ENCODE peak calls at places on chromosomes 7 and 10, in six cellular contexts. One of them, this sample, is unnamed.

GRCh38 chr7:50711271-50712175 is 71.2 kb downstream of the GRB10 start:
- DNase-seq in stomach: no peak
- DNase-seq in spleen: no peak
- DNase-seq in HepG2: no peak
- DNase-seq in prostate gland: peak; percentile 34
- DNase-seq in GM23338: no peak
- DNase-seq in this sample: no peak

GRCh38 chr7:114415054-114415997 is 711 bp downstream of the FOXP2 start:
- DNase-seq in stomach: no peak
- DNase-seq in spleen: no peak
- DNase-seq in HepG2: no peak
- DNase-seq in prostate gland: no peak
- DNase-seq in GM23338: no peak
- DNase-seq in this sample: no peak

GRCh38 chr7:142863891-142864685 is 9.2 kb downstream of the EPHB6 start:
- DNase-seq in stomach: no peak
- DNase-seq in spleen: no peak
- DNase-seq in HepG2: no peak
- DNase-seq in prostate gland: no peak
- DNase-seq in GM23338: no peak
- DNase-seq in this sample: no peak

GRCh38 chr10:124597677-124598165 is 136.1 kb downstream of the LHPP start:
- DNase-seq in stomach: no peak
- DNase-seq in spleen: peak; percentile 74
- DNase-seq in HepG2: no peak
- DNase-seq in prostate gland: no peak
- DNase-seq in GM23338: no peak
- DNase-seq in this sample: no peak

GRCh38 chr10:1540144-1540543 is 197.2 kb downstream of the ADARB2 start:
- DNase-seq in stomach: no peak
- DNase-seq in spleen: peak; percentile 23
- DNase-seq in HepG2: no peak
- DNase-seq in prostate gland: no peak
- DNase-seq in GM23338: no peak
- DNase-seq in this sample: no peak

GRCh38 chr10:3935141-3935540 is 150.1 kb upstream of the KLF6 start:
- DNase-seq in stomach: no peak
- DNase-seq in spleen: no peak
- DNase-seq in HepG2: no peak
- DNase-seq in prostate gland: peak; percentile 38
- DNase-seq in GM23338: no peak
- DNase-seq in this sample: no peak

GRCh38 chr10:123782549-123782948 is 109.1 kb downstream of the CPXM2 start:
- DNase-seq in stomach: no peak
- DNase-seq in spleen: no peak
- DNase-seq in HepG2: no peak
- DNase-seq in prostate gland: no peak
- DNase-seq in GM23338: no peak
- DNase-seq in this sample: no peak

GRCh38 chr10:7408003-7408493 is 2.8 kb downstream of the SFMBT2 start:
- DNase-seq in stomach: no peak
- DNase-seq in spleen: peak; percentile 87
- DNase-seq in HepG2: no peak
- DNase-seq in prostate gland: peak; percentile 24
- DNase-seq in GM23338: peak; percentile 63
- DNase-seq in this sample: no peak

GRCh38 chr10:48503293-48503911 is 101.5 kb downstream of the ARHGAP22 start:
- DNase-seq in stomach: peak; percentile 19
- DNase-seq in spleen: peak; percentile 53
- DNase-seq in HepG2: no peak
- DNase-seq in prostate gland: no peak
- DNase-seq in GM23338: no peak
- DNase-seq in this sample: no peak

GRCh38 chr7:122092964-122093797 is 50.9 kb downstream of the AASS start:
- DNase-seq in stomach: peak; percentile 72
- DNase-seq in spleen: no peak
- DNase-seq in HepG2: peak; percentile 64
- DNase-seq in prostate gland: peak; percentile 46
- DNase-seq in GM23338: peak; percentile 87
- DNase-seq in this sample: peak; percentile 77

GRCh38 chr10:60827791-60828488 is 49.7 kb downstream of the CDK1 start:
- DNase-seq in stomach: no peak
- DNase-seq in spleen: no peak
- DNase-seq in HepG2: peak; percentile 22
- DNase-seq in prostate gland: no peak
- DNase-seq in GM23338: peak; percentile 18
- DNase-seq in this sample: no peak

GRCh38 chr7:29987821-29988317 is 1.7 kb downstream of the SCRN1 start:
- DNase-seq in stomach: no peak
- DNase-seq in spleen: peak; percentile 58
- DNase-seq in HepG2: peak; percentile 92
- DNase-seq in prostate gland: no peak
- DNase-seq in GM23338: peak; percentile 61
- DNase-seq in this sample: no peak

GRCh38 chr7:41189866-41190265 is 513.0 kb downstream of the INHBA start:
- DNase-seq in stomach: no peak
- DNase-seq in spleen: no peak
- DNase-seq in HepG2: no peak
- DNase-seq in prostate gland: no peak
- DNase-seq in GM23338: no peak
- DNase-seq in this sample: no peak

GRCh38 chr7:16697507-16698199 is 51.7 kb downstream of the BZW2 start:
- DNase-seq in stomach: no peak
- DNase-seq in spleen: no peak
- DNase-seq in HepG2: no peak
- DNase-seq in prostate gland: no peak
- DNase-seq in GM23338: no peak
- DNase-seq in this sample: no peak

GRCh38 chr10:9951481-9952257 is 1066.0 kb upstream of the CELF2 start:
- DNase-seq in stomach: no peak
- DNase-seq in spleen: no peak
- DNase-seq in HepG2: no peak
- DNase-seq in prostate gland: no peak
- DNase-seq in GM23338: no peak
- DNase-seq in this sample: no peak

GRCh38 chr7:33965116-33965827 is 59.9 kb downstream of the BMPER start:
- DNase-seq in stomach: no peak
- DNase-seq in spleen: no peak
- DNase-seq in HepG2: no peak
- DNase-seq in prostate gland: no peak
- DNase-seq in GM23338: no peak
- DNase-seq in this sample: no peak

GRCh38 chr7:155469311-155470185 is 11.6 kb downstream of the EN2 start:
- DNase-seq in stomach: no peak
- DNase-seq in spleen: peak; percentile 22
- DNase-seq in HepG2: no peak
- DNase-seq in prostate gland: no peak
- DNase-seq in GM23338: no peak
- DNase-seq in this sample: no peak
- TF ChIP-seq POLR2AphosphoS5 in stomach: no peak
- TF ChIP-seq POLR2AphosphoS5 in spleen: no peak
- TF ChIP-seq POLR2AphosphoS5 in HepG2: no peak
- TF ChIP-seq POLR2AphosphoS5 in prostate gland: no peak
- TF ChIP-seq POLR2AphosphoS5 in GM23338: no peak
- TF ChIP-seq POLR2AphosphoS5 in this sample: no peak

DNA sequence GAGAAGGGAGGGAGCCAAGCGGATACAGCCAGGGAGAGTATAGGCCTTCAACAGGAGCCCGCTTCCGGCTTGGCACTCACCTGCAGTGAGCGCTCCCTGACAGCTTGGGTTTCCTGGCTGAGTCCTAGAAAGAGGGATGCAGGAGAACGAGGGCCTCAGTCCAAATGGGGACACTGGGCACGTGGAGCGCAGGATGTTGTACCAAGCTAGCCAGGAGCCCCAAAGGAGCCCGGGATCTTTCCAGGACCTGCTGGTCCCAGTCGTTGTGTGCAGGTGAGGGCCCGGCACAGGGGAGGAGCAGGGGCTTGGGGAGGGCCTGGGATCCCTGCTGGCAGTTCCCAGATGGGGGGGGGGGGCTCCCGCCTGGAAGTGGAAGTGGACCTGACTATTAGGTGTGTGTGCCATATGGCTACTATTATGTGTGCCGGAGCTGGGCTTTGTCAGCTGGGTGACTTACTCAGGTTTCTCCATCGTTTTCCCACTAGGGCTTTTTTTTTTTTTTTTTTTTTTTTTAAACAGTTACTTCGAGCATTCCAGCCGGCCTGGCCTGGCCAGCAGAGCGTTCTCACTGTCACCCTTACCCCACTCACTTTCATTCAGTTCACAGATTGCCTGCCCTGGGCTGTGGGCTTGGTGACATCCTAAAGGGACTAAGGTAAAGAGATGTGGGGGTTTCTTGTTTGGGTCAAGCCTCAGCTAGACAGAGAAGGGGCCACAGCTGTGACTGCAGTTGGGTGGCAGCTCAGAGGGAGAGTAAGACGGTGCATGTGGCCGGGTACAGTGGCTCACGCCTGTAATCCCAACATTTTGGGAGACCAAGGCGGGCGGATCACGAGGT is 3.8 kb downstream of the AGAP3 start:
- DNase-seq in stomach: no peak
- DNase-seq in spleen: no peak
- DNase-seq in HepG2: no peak
- DNase-seq in prostate gland: no peak
- DNase-seq in GM23338: no peak
- DNase-seq in this sample: no peak
- H3K4me3 ChIP-seq in stomach: peak overlapping the region; percentile 90
- H3K4me3 ChIP-seq in spleen: no peak overlapping the region
- H3K4me3 ChIP-seq in HepG2: no peak overlapping the region
- H3K4me3 ChIP-seq in prostate gland: no peak overlapping the region
- H3K4me3 ChIP-seq in GM23338: peak overlapping the region; percentile 88
- H3K4me3 ChIP-seq in this sample: no peak overlapping the region

DNA sequence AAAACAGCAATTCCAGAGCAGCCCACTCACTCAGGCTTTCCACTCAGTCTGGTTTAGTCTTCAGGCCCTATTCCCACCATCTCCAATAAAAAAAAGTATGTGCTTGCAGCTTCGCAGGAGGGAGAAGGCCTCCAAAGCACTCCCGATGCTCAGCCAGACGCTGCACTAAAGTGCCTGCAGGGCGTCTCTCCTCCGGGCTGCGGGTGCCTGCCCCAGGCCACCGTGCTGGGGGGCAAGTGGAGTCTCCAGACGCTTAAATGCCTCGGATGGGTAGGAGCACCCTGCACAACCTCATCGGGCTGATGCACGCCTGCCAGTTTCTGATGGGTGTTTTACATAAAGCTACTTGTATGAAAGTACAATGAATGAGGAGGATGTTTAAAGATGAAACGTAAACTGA is 31.3 kb upstream of the NCAPG2 start:
- DNase-seq in stomach: no peak
- DNase-seq in spleen: no peak
- DNase-seq in HepG2: no peak
- DNase-seq in prostate gland: no peak
- DNase-seq in GM23338: no peak
- DNase-seq in this sample: no peak
- TF ChIP-seq POLR2AphosphoS5 in stomach: no peak
- TF ChIP-seq POLR2AphosphoS5 in spleen: no peak
- TF ChIP-seq POLR2AphosphoS5 in HepG2: no peak
- TF ChIP-seq POLR2AphosphoS5 in prostate gland: no peak
- TF ChIP-seq POLR2AphosphoS5 in GM23338: no peak
- TF ChIP-seq POLR2AphosphoS5 in this sample: no peak

GRCh38 chr10:106652279-106652678 is 512.2 kb downstream of the SORCS1 start:
- DNase-seq in stomach: no peak
- DNase-seq in spleen: no peak
- DNase-seq in HepG2: no peak
- DNase-seq in prostate gland: no peak
- DNase-seq in GM23338: no peak
- DNase-seq in this sample: no peak
- H3K4me3 ChIP-seq in stomach: no peak overlapping the region
- H3K4me3 ChIP-seq in spleen: no peak overlapping the region
- H3K4me3 ChIP-seq in HepG2: no peak overlapping the region
- H3K4me3 ChIP-seq in prostate gland: no peak overlapping the region
- H3K4me3 ChIP-seq in GM23338: no peak overlapping the region
- H3K4me3 ChIP-seq in this sample: no peak overlapping the region

GRCh38 chr7:27156508-27156898 is at the start of gene HOXA7:
- DNase-seq in stomach: peak; percentile 31
- DNase-seq in spleen: peak; percentile 74
- DNase-seq in HepG2: no peak
- DNase-seq in prostate gland: no peak
- DNase-seq in GM23338: peak; percentile 84
- DNase-seq in this sample: no peak
- TF ChIP-seq POLR2AphosphoS5 in stomach: no peak
- TF ChIP-seq POLR2AphosphoS5 in spleen: peak; percentile 35
- TF ChIP-seq POLR2AphosphoS5 in HepG2: no peak
- TF ChIP-seq POLR2AphosphoS5 in prostate gland: peak; percentile 54
- TF ChIP-seq POLR2AphosphoS5 in GM23338: no peak
- TF ChIP-seq POLR2AphosphoS5 in this sample: no peak

DNA sequence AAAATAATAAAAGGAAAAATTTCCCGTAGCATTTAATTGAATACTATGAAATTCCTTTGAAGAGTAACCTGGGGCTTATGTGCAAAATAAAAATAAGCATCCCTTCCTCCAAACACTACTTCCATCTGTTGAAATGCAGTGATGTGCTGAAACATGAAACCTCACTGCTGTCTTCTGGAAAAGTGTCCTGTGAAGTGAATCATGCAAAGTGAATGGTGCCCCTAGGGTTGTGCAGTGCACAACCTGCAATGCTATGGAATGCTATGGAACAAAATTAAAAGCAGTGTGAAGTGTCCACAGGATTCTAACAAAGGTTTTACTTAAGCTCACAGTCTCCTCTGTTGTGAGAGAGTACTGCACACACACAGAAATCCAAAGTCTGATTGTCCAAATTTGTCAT is 480.9 kb downstream of the ETV1 start:
- DNase-seq in stomach: no peak
- DNase-seq in spleen: no peak
- DNase-seq in HepG2: no peak
- DNase-seq in prostate gland: no peak
- DNase-seq in GM23338: no peak
- DNase-seq in this sample: no peak
- H3K4me3 ChIP-seq in stomach: no peak overlapping the region
- H3K4me3 ChIP-seq in spleen: no peak overlapping the region
- H3K4me3 ChIP-seq in HepG2: no peak overlapping the region
- H3K4me3 ChIP-seq in prostate gland: no peak overlapping the region
- H3K4me3 ChIP-seq in GM23338: no peak overlapping the region
- H3K4me3 ChIP-seq in this sample: no peak overlapping the region

DNA sequence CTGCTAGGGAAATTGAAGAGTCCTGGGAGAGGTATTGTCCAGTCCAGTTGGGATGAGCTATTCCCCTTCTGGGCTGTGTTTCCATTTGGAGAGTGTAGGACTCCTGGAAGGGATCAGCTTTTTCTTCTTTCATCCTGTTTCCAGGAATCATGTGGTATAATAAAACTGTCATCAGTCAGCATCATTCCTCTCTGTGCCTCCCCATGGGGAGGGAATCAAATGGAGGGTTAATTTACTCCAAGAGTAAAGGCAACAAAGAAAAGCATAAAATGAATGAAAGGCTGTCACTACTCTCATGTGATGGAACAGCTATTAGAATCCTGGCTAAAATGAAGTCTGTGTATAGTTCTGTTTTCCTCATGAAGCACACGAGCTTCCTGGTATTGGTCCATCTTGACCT is 429.9 kb downstream of the SORCS3 start:
- DNase-seq in stomach: no peak
- DNase-seq in spleen: no peak
- DNase-seq in HepG2: no peak
- DNase-seq in prostate gland: no peak
- DNase-seq in GM23338: no peak
- DNase-seq in this sample: no peak
- TF ChIP-seq POLR2AphosphoS5 in stomach: no peak
- TF ChIP-seq POLR2AphosphoS5 in spleen: no peak
- TF ChIP-seq POLR2AphosphoS5 in HepG2: no peak
- TF ChIP-seq POLR2AphosphoS5 in prostate gland: no peak
- TF ChIP-seq POLR2AphosphoS5 in GM23338: no peak
- TF ChIP-seq POLR2AphosphoS5 in this sample: no peak

This sample was measured in SK-N-MC.